ENCODE peak calls at places on chromosomes 11 and 22, in five cellular contexts. One of them, this sample, is unnamed.

GRCh38 chr11:117684731-117685130 is 112.3 kb downstream of the DSCAML1 start:
- DNase-seq in HFFc6: no peak
- DNase-seq in cardiac fibroblast: no peak
- DNase-seq in GM06990: no peak
- DNase-seq in psoas muscle: no peak
- DNase-seq in this sample: no peak

GRCh38 chr11:57776577-57776976 is 15.0 kb downstream of the CTNND1 start:
- DNase-seq in cardiac fibroblast: no peak
- DNase-seq in HFFc6: no peak
- DNase-seq in psoas muscle: no peak
- DNase-seq in GM06990: no peak
- DNase-seq in this sample: no peak

GRCh38 chr11:45692808-45693453 is 27.5 kb upstream of the CHST1 start:
- DNase-seq in psoas muscle: no peak
- DNase-seq in HFFc6: no peak
- DNase-seq in cardiac fibroblast: no peak
- DNase-seq in GM06990: no peak
- DNase-seq in this sample: no peak

GRCh38 chr22:34841321-34841901 is 224.5 kb upstream of the ISX start:
- DNase-seq in HFFc6: no peak
- DNase-seq in cardiac fibroblast: no peak
- DNase-seq in psoas muscle: no peak
- DNase-seq in GM06990: no peak
- DNase-seq in this sample: no peak

GRCh38 chr11:130371004-130371590 is 56.4 kb upstream of the ZBTB44 start:
- DNase-seq in cardiac fibroblast: no peak
- DNase-seq in psoas muscle: no peak
- DNase-seq in HFFc6: no peak
- DNase-seq in GM06990: no peak
- DNase-seq in this sample: peak; percentile 27

GRCh38 chr11:64759131-64759721 is 548 bp downstream of the PYGM start:
- DNase-seq in HFFc6: no peak
- DNase-seq in cardiac fibroblast: no peak
- DNase-seq in psoas muscle: peak; percentile 89
- DNase-seq in GM06990: no peak
- DNase-seq in this sample: no peak

GRCh38 chr22:19844423-19845368 is 10.0 kb downstream of the GNB1L start:
- DNase-seq in psoas muscle: peak; percentile 72
- DNase-seq in GM06990: no peak
- DNase-seq in cardiac fibroblast: peak; percentile 67
- DNase-seq in HFFc6: peak; percentile 59
- DNase-seq in this sample: no peak

GRCh38 chr22:37525073-37525745 is 6.0 kb upstream of the CARD10 start:
- DNase-seq in cardiac fibroblast: peak; percentile 74
- DNase-seq in HFFc6: peak; percentile 82
- DNase-seq in GM06990: no peak
- DNase-seq in psoas muscle: no peak
- DNase-seq in this sample: no peak

GRCh38 chr11:48074425-48075181 is 94.2 kb downstream of the PTPRJ start:
- DNase-seq in GM06990: no peak
- DNase-seq in cardiac fibroblast: no peak
- DNase-seq in psoas muscle: no peak
- DNase-seq in HFFc6: no peak
- DNase-seq in this sample: no peak

GRCh38 chr11:16813141-16813540 is 74.7 kb downstream of the C11orf58 start:
- DNase-seq in psoas muscle: no peak
- DNase-seq in cardiac fibroblast: no peak
- DNase-seq in HFFc6: no peak
- DNase-seq in GM06990: no peak
- DNase-seq in this sample: no peak

GRCh38 chr11:77619576-77620198 is 17.9 kb downstream of the CLNS1A start:
- DNase-seq in cardiac fibroblast: peak; percentile 63
- DNase-seq in GM06990: no peak
- DNase-seq in HFFc6: peak; percentile 32
- DNase-seq in psoas muscle: no peak
- DNase-seq in this sample: peak; percentile 16

GRCh38 chr11:102516179-102516578 is 14.4 kb downstream of the MMP7 start:
- DNase-seq in cardiac fibroblast: no peak
- DNase-seq in HFFc6: no peak
- DNase-seq in psoas muscle: no peak
- DNase-seq in GM06990: no peak
- DNase-seq in this sample: no peak

GRCh38 chr11:65906602-65907001 is 6.4 kb upstream of the FOSL1 start:
- DNase-seq in GM06990: no peak
- DNase-seq in psoas muscle: no peak
- DNase-seq in HFFc6: no peak
- DNase-seq in cardiac fibroblast: no peak
- DNase-seq in this sample: no peak

GRCh38 chr22:27244328-27244727 is 557.2 kb downstream of the MN1 start:
- DNase-seq in psoas muscle: no peak
- DNase-seq in HFFc6: no peak
- DNase-seq in cardiac fibroblast: no peak
- DNase-seq in GM06990: no peak
- DNase-seq in this sample: no peak

GRCh38 chr11:21588754-21589153 is 604.1 kb upstream of the ANO5 start:
- DNase-seq in HFFc6: no peak
- DNase-seq in cardiac fibroblast: no peak
- DNase-seq in GM06990: no peak
- DNase-seq in psoas muscle: no peak
- DNase-seq in this sample: no peak

DNA sequence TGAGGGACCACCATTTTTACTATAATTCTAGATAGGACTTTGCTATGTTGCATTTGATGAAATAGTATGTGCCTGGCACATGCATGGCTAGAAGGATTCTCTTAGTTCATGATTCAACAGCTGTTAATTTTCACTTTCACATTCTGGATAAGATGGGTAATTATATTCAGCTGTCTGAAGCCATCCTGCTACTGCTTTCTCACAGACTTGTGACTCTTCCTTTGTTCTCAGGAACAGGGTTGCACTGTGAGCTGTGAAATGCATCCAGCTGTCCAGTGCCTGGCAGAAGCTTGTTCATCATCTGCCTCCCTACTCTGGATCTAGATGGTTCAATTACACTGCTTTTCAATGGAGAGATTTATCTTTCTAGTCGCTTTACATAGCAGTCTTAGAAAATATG is 610.1 kb upstream of the ANO5 start:
- DNase-seq in GM06990: no peak
- DNase-seq in HFFc6: no peak
- DNase-seq in psoas muscle: no peak
- DNase-seq in cardiac fibroblast: no peak
- DNase-seq in this sample: no peak
- TF ChIP-seq CTCF in GM06990: no peak
- TF ChIP-seq CTCF in HFFc6: no peak
- TF ChIP-seq CTCF in psoas muscle: no peak
- TF ChIP-seq CTCF in cardiac fibroblast: no peak
- TF ChIP-seq CTCF in this sample: no peak

DNA sequence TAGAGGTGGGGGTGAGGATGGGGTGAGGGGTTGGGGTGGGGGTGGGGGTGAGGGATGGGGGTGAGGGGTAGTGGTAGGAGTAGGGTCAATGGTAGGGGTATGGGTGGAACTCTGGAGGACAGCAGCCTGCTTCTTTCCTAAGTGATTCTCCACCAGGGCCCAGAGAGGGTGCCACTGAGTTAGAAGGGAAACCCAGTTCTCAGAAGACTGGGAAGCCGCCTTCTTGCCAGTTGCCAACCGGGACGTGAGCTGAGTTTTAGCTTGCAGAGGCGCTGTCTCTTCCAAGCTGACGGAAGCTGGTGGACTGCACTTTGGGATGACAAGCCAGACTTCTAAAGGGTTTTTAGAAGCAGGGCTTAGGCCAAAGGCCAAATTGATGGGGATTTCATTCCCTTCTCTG is 104.4 kb downstream of the NAT10 start:
- DNase-seq in cardiac fibroblast: no peak
- DNase-seq in HFFc6: no peak
- DNase-seq in psoas muscle: no peak
- DNase-seq in GM06990: no peak
- DNase-seq in this sample: no peak
- TF ChIP-seq CTCF in cardiac fibroblast: no peak
- TF ChIP-seq CTCF in HFFc6: no peak
- TF ChIP-seq CTCF in psoas muscle: no peak
- TF ChIP-seq CTCF in GM06990: no peak
- TF ChIP-seq CTCF in this sample: no peak

GRCh38 chr22:36331912-36332622 is 55.7 kb downstream of the MYH9 start:
- DNase-seq in cardiac fibroblast: peak; percentile 63
- DNase-seq in HFFc6: no peak
- DNase-seq in GM06990: peak; percentile 74
- DNase-seq in psoas muscle: peak; percentile 85
- DNase-seq in this sample: peak; percentile 49

GRCh38 chr22:36330655-36331305 is 57.0 kb downstream of the MYH9 start:
- DNase-seq in HFFc6: peak; percentile 65
- DNase-seq in psoas muscle: peak; percentile 75
- DNase-seq in cardiac fibroblast: peak; percentile 76
- DNase-seq in GM06990: no peak
- DNase-seq in this sample: no peak

GRCh38 chr22:36332623-36333331 is 55.0 kb downstream of the MYH9 start:
- DNase-seq in cardiac fibroblast: peak; percentile 56
- DNase-seq in psoas muscle: no peak
- DNase-seq in HFFc6: peak; percentile 91
- DNase-seq in GM06990: peak; percentile 72
- DNase-seq in this sample: peak; percentile 68

GRCh38 chr22:36330127-36330526 is 57.6 kb downstream of the MYH9 start:
- DNase-seq in HFFc6: no peak
- DNase-seq in GM06990: no peak
- DNase-seq in cardiac fibroblast: no peak
- DNase-seq in psoas muscle: no peak
- DNase-seq in this sample: no peak

DNA sequence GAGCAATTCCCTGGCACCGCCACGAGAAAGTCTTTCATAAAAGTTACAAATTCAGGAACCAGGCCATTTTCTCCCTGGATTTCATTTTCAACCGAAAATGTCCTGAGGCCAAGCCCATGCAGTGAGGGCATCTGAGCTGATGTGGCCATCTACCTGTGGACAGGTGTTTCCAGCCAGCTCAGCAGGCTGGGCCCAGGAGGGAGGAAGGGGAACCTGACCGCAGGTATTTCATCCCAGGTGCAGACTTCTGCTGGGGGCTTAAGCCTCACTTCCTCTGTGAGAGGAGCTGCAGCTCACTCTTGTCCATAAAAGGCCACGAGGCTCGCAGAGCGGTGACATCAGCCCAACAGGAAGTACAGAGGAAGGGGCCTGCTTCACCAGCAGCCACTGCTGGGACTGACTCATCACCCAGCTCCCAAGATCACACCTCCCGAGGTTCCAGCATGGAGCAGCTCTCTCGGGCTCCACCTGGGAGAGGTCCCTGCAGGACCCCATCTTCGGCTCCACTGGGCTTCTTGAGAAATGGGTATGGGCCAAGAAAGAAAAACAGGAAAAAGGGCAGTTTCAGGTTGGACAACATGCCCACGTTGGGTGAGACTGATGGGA is 56.4 kb downstream of the MYH9 start:
- DNase-seq in GM06990: peak; percentile 87
- DNase-seq in HFFc6: peak; percentile 90
- DNase-seq in psoas muscle: peak; percentile 83
- DNase-seq in cardiac fibroblast: peak; percentile 89
- DNase-seq in this sample: peak; percentile 87
- TF ChIP-seq CTCF in GM06990: no peak
- TF ChIP-seq CTCF in HFFc6: no peak
- TF ChIP-seq CTCF in psoas muscle: no peak
- TF ChIP-seq CTCF in cardiac fibroblast: no peak
- TF ChIP-seq CTCF in this sample: no peak

DNA sequence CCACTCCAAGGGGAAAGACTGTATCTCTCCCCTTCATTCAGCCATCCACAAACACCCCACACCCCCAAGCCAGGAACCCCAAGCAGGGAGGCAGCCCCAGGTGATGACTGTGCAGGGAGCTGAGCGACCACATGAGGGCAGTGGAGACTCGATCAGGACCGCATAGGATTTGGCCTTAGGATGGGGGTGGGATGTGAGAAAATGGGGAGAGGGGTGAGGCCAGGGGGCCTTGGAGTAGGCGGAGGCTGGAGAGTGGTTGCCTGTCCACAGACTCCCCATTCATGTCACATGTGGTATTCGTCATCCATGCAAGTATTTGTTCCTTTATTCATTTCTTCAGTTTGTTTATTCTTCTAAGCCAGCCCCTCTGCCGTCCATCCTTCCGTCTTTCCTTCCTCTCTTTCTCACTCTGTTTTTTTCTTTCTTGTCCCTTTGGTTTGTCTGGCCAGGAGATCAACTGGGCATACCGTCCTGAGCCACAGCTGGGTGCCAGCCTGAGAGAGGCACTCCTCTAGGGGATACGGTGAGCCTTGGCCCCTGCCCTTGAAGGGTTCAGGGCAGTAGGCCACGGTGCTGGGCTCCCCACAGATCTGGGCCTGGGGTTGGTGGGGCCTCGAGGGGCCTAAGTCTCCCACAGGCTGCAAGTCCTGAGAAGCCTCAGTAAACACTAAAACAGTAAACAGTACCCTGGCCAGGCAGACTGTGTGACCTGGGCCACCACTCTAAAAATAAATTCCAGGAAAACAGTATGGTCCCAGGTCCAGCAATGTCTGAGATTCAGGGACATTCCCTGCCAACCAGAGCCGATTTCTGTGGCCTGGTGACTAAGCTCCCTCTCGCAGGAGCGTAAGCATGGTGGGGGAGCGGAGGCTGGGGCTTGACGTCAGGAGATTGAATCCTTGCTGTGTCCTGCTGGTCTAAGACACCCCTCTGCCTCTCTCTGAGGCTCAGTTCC is 2.5 kb upstream of the RHOD start:
- DNase-seq in cardiac fibroblast: peak; percentile 70
- DNase-seq in psoas muscle: peak; percentile 66
- DNase-seq in GM06990: no peak
- DNase-seq in HFFc6: peak; percentile 24
- DNase-seq in this sample: peak; percentile 86
- TF ChIP-seq CTCF in cardiac fibroblast: peak; percentile 90
- TF ChIP-seq CTCF in psoas muscle: peak; percentile 61
- TF ChIP-seq CTCF in GM06990: peak; percentile 90
- TF ChIP-seq CTCF in HFFc6: peak; percentile 82
- TF ChIP-seq CTCF in this sample: peak; percentile 75

DNA sequence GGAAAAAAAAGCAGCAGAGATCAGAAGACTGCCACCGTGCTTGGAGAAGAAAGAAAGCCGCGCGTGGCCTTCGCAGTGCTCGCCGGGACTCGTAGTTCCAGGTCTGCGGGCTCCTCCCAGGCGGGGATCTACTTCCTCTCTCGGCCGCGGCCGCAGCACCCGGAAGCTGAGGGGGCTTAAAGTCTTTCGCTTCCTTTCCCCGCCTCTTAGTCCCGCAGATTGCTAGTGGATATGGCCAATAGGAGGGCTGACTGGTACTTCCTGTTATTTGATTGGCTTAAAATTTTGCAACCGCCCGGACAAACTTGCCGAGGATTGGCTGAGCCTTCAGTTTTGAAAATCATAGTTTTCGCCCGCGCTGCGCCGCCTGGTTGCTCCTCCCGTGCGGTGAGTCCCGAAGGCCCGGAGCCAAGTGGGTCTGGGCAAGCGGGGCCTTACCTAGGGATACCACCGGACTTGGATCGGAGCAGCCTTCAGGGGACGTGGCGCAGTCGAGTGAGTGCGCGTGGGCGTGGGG is at the start of gene INCENP:
- DNase-seq in HFFc6: peak; percentile 99
- DNase-seq in GM06990: peak; percentile 92
- DNase-seq in cardiac fibroblast: peak; percentile 99
- DNase-seq in psoas muscle: peak; percentile 98
- DNase-seq in this sample: peak; percentile 95
- TF ChIP-seq CTCF in HFFc6: no peak
- TF ChIP-seq CTCF in GM06990: no peak
- TF ChIP-seq CTCF in cardiac fibroblast: no peak
- TF ChIP-seq CTCF in psoas muscle: no peak
- TF ChIP-seq CTCF in this sample: no peak

This sample was measured in GM20000.